ENCODE peak calls at places on chromosome 6, in four cellular contexts. Q, T, Y and E are unnamed samples.
A peak's percentile ranks its signal among the peaks of the same experiment; 100 is the strongest.

GRCh38 chr6:14876778-14877613 is 368.9 kb upstream of the JARID2 start:
- DNase-seq in Q (no peak), T (no peak), Y (peak; percentile 94), E (no peak)

GRCh38 chr6:29828471-29828797 is 809 bp downstream of the HLA-G start:
- DNase-seq in Q (no peak), T (no peak), Y (no peak), E (peak; percentile 52)

GRCh38 chr6:118325220-118325860 is 222.8 kb upstream of the PLN start:
- DNase-seq in Q (no peak), T (no peak), Y (peak; percentile 14), E (peak; percentile 17)

GRCh38 chr6:23228439-23229024 is 659.2 kb downstream of the HDGFL1 start:
- DNase-seq in Q (no peak), T (no peak), Y (peak; percentile 35), E (no peak)

GRCh38 chr6:136208783-136209182 is 41.3 kb downstream of the MTFR2 start:
- DNase-seq in Q (no peak), T (no peak), Y (no peak), E (no peak)

GRCh38 chr6:14888575-14889000 is 357.3 kb upstream of the JARID2 start:
- DNase-seq in Q (no peak), T (no peak), Y (no peak), E (no peak)

GRCh38 chr6:41527721-41528408 is 18.3 kb upstream of the FOXP4 start:
- DNase-seq in Q (peak; percentile 41), T (no peak), Y (peak; percentile 24), E (no peak)

GRCh38 chr6:26493258-26493657 is 6.8 kb upstream of the BTN1A1 start:
- DNase-seq in Q (peak; percentile 52), T (no peak), Y (peak; percentile 55), E (peak; percentile 51)

GRCh38 chr6:168102093-168102985 is 23.3 kb upstream of the FRMD1 start:
- DNase-seq in Q (no peak), T (no peak), Y (no peak), E (no peak)

GRCh38 chr6:16602035-16602434 is 159.2 kb downstream of the ATXN1 start:
- DNase-seq in Q (no peak), T (no peak), Y (no peak), E (no peak)

GRCh38 chr6:3740551-3741476 is 10.7 kb downstream of the PXDC1 start:
- DNase-seq in Q (no peak), T (no peak), Y (no peak), E (no peak)

GRCh38 chr6:147421903-147422302 is 86.6 kb upstream of the SAMD5 start:
- DNase-seq in Q (no peak), T (no peak), Y (no peak), E (no peak)

GRCh38 chr6:147416622-147417021 is 91.9 kb upstream of the SAMD5 start:
- DNase-seq in Q (no peak), T (no peak), Y (no peak), E (no peak)

GRCh38 chr6:147417954-147418353 is 90.5 kb upstream of the SAMD5 start:
- DNase-seq in Q (no peak), T (no peak), Y (no peak), E (no peak)

GRCh38 chr6:147423111-147423510 is 85.4 kb upstream of the SAMD5 start:
- DNase-seq in Q (no peak), T (no peak), Y (no peak), E (no peak)

GRCh38 chr6:147418523-147418922 is 90.0 kb upstream of the SAMD5 start:
- DNase-seq in Q (no peak), T (no peak), Y (no peak), E (no peak)
- TF ChIP-seq MAZ in Q (no peak), T (no peak), Y (no peak), E (no peak)

DNA sequence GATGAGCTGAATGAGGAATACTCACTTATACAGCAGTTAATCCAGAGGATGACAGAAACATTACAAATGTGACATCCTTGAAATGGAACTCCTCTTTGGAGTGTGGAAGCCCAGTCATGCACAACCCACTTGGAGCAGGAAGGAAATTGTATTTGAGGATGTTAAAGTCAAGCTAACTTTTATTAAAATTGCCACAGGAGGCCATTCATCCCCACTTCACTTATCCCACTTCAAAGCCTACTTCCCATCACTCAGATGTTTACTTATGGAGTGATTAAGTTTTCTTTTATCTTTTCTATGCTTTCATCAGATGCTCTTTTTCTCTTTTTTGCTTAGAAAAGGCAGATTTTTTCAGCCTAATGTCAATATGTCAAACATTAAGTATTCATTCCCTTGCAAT is 149.1 kb downstream of the KHDC1L start:
- DNase-seq in Q (peak; percentile 24), T (no peak), Y (no peak), E (no peak)
- TF ChIP-seq SMC3 in Q (no peak), T (no peak), Y (no peak), E (no peak)

GRCh38 chr6:12395898-12396297 is 105.7 kb downstream of the EDN1 start:
- DNase-seq in Q (no peak), T (no peak), Y (no peak), E (no peak)
- TF ChIP-seq MAZ in Q (no peak), T (no peak), Y (no peak), E (no peak)

DNA sequence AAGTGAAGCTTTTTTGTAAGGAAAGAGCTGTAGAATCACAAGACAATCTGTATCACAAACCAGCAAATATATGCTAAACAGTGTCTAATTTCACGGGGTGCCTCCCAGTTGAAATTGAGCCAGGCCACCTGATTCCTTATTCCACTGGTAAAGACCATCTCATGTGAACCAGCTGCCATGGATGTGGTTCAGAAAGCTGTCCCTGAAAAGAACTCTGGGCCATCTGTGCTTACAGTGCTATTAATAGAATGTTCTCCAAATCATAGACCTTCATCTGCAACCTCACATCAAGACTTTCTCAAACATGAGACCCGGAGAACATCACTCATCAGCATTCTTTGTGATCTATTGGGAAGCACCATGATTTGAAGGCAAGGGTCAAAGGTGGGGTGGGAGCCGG is 89.7 kb downstream of the FBXO5 start:
- DNase-seq in Q (no peak), T (no peak), Y (no peak), E (no peak)
- TF ChIP-seq SMC3 in Q (no peak), T (no peak), Y (no peak), E (no peak)

DNA sequence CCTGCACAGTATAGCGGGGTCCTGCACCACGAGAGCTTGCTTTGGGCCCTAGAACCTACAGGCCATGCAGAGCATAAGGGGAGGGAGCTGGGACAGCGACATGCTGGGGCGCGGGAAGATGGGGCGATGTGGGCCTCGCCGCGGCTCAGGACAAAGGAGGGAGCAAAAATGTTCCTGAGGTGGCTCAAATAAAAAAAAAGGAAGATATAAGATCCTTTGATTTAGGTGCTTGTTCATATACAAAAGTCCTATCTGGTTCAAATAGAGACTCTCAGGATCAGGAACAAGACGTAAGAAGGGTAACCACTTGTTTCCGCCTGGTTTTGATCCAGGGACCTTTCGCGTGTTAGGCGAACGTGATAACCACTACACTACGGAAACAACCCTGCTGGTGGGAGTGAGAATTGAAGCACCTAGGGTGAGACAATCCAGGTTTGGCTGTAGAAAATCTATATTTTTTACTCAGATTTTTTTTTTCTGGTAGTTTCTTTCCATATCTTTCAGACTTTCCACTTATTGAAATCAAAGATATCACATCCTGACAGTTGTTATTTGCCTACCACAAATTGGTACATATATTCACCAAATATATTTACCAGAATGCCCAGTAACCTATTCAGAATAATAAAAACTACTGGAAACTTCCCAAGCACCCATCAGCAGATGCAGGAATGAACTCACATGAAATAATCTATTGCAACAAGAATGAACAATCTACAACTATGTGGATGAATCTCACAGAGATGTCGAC is 177.9 kb upstream of the ZNF184 start:
- DNase-seq in Q (peak; percentile 81), T (no peak), Y (peak; percentile 35), E (peak; percentile 80)
- TF ChIP-seq MAZ in Q (no peak), T (no peak), Y (no peak), E (peak; percentile 62)

GRCh38 chr6:158649289-158650143 is at the start of gene SYTL3:
- DNase-seq in Q (no peak), T (no peak), Y (peak; percentile 82), E (no peak)
- TF ChIP-seq SMC3 in Q (no peak), T (no peak), Y (no peak), E (no peak)